ENCODE peak calls at places on chromosomes 6 and 20, in nine cellular contexts. Y is IMR-90, G is nucleus accumbens, R is GM23338, E is GM20000, X is OCI-LY7, N is type B pancreatic cell, C is upper lobe of right lung, D is cardiac muscle cell. H is an unnamed sample.

GRCh38 chr6:14326774-14327173 is 209.2 kb downstream of the CD83 start:
- DNase-seq in Y (no peak), G (no peak), R (no peak), E (no peak), X (no peak), N (no peak), C (no peak), D (no peak), H (no peak)

GRCh38 chr20:49288784-49289696 is 11.2 kb upstream of the ZNFX1 start:
- DNase-seq in Y (no peak), G (no peak), R (peak; percentile 36), E (no peak), X (no peak), N (no peak), C (no peak), D (no peak), H (no peak)

GRCh38 chr6:124881898-124882579 is 80.2 kb upstream of the RNF217 start:
- DNase-seq in Y (peak; percentile 62), G (no peak), R (peak; percentile 24), E (no peak), X (no peak), N (no peak), C (no peak), D (peak; percentile 13), H (no peak)

GRCh38 chr6:1965596-1966224 is 279.7 kb downstream of the GMDS start:
- DNase-seq in Y (no peak), G (no peak), R (no peak), E (no peak), X (no peak), N (no peak), C (no peak), D (no peak), H (no peak)

GRCh38 chr20:35174458-35175216 is 2.8 kb downstream of the PROCR start:
- DNase-seq in Y (no peak), G (no peak), R (peak; percentile 81), E (no peak), X (no peak), N (no peak), C (no peak), D (no peak), H (no peak)

GRCh38 chr20:53611449-53611894 is 17.8 kb upstream of the ZNF217 start:
- DNase-seq in Y (peak; percentile 99), G (no peak), R (peak; percentile 78), E (no peak), X (peak; percentile 34), N (no peak), C (no peak), D (peak; percentile 71), H (peak; percentile 94)

GRCh38 chr6:30578051-30578450 is 6.8 kb downstream of the ABCF1 start:
- DNase-seq in Y (no peak), G (no peak), R (no peak), E (no peak), X (no peak), N (no peak), C (no peak), D (no peak), H (no peak)

GRCh38 chr6:3366596-3367413 is 90.0 kb downstream of the SLC22A23 start:
- DNase-seq in Y (no peak), G (no peak), R (no peak), E (no peak), X (no peak), N (no peak), C (no peak), D (no peak), H (no peak)

GRCh38 chr6:53143710-53144109 is 4.9 kb downstream of the GCM1 start:
- DNase-seq in Y (no peak), G (no peak), R (no peak), E (no peak), X (no peak), N (no peak), C (no peak), D (no peak), H (no peak)

GRCh38 chr6:160253714-160254113 is 4.9 kb downstream of the SLC22A2 start:
- DNase-seq in Y (no peak), G (no peak), R (no peak), E (no peak), X (no peak), N (no peak), C (no peak), D (no peak), H (no peak)

GRCh38 chr6:163529605-163530004 is 115.1 kb downstream of the QKI start:
- DNase-seq in Y (peak; percentile 92), G (no peak), R (no peak), E (no peak), X (no peak), N (no peak), C (no peak), D (no peak), H (peak; percentile 86)

GRCh38 chr6:145036848-145037567 is 698.3 kb downstream of the EPM2A start:
- DNase-seq in Y (peak; percentile 19), G (no peak), R (no peak), E (no peak), X (no peak), N (no peak), C (no peak), D (no peak), H (no peak)

GRCh38 chr6:119344306-119344705 is 5.3 kb downstream of the MAN1A1 start:
- DNase-seq in Y (no peak), G (no peak), R (no peak), E (no peak), X (no peak), N (no peak), C (no peak), D (no peak), H (no peak)

GRCh38 chr6:66599541-66599940 is 892.5 kb upstream of the EYS start:
- DNase-seq in Y (no peak), G (no peak), R (no peak), E (no peak), X (no peak), N (no peak), C (no peak), D (no peak), H (no peak)

GRCh38 chr6:142373268-142374089 is 71.7 kb downstream of the ADGRG6 start:
- DNase-seq in Y (peak; percentile 17), G (no peak), R (no peak), E (no peak), X (no peak), N (no peak), C (no peak), D (no peak), H (no peak)

GRCh38 chr6:38527371-38527770 is 112.4 kb downstream of the BTBD9 start:
- DNase-seq in Y (no peak), G (no peak), R (no peak), E (no peak), X (no peak), N (no peak), C (no peak), D (no peak), H (no peak)

GRCh38 chr6:154529957-154530356 is 19.5 kb upstream of the CNKSR3 start:
- DNase-seq in Y (no peak), G (no peak), R (no peak), E (no peak), X (no peak), N (no peak), C (no peak), D (no peak), H (no peak)

GRCh38 chr6:25961619-25962367 is 809 bp upstream of the TRIM38 start:
- DNase-seq in Y (no peak), G (no peak), R (peak; percentile 9), E (peak; percentile 30), X (peak; percentile 34), N (no peak), C (no peak), D (no peak), H (no peak)

GRCh38 chr6:71681234-71681867 is 205.0 kb upstream of the RIMS1 start:
- DNase-seq in Y (no peak), G (no peak), R (no peak), E (no peak), X (no peak), N (no peak), C (no peak), D (no peak), H (no peak)

GRCh38 chr6:4879724-4880372 is 103.6 kb downstream of the CDYL start:
- DNase-seq in Y (no peak), G (no peak), R (no peak), E (peak; percentile 38), X (peak; percentile 67), N (no peak), C (no peak), D (peak; percentile 8), H (no peak)

GRCh38 chr6:30067460-30068139 is 602 bp downstream of the PPP1R11 start:
- DNase-seq in Y (no peak), G (no peak), R (peak; percentile 96), E (peak; percentile 82), X (no peak), N (no peak), C (no peak), D (peak; percentile 85), H (no peak)

GRCh38 chr20:10492065-10492464 is 57.0 kb downstream of the SLX4IP start:
- DNase-seq in Y (peak; percentile 70), G (no peak), R (no peak), E (no peak), X (no peak), N (no peak), C (no peak), D (no peak), H (no peak)

GRCh38 chr20:3716195-3716834 is 3.9 kb upstream of the SIGLEC1 start:
- DNase-seq in Y (peak; percentile 37), G (no peak), R (peak; percentile 84), E (peak; percentile 63), X (peak; percentile 74), N (no peak), C (peak; percentile 60), D (peak; percentile 64), H (no peak)

H was measured in HFF-Myc.